ENCODE peak calls at places on chromosomes 5 and 9, in six cellular contexts. W is CD4-positive, CD25-positive, alpha-beta regulatory T cell; E is GM12878; C is sigmoid colon; B is coronary artery; X is substantia nigra. K is an unnamed sample.

GRCh38 chr9:130215341-130216119 is 43.3 kb downstream of the NCS1 start:
- DNase-seq in W (no peak), E (no peak), C (peak; percentile 89), B (no peak), X (no peak), K (no peak)

GRCh38 chr5:126462239-126463014 is 39.2 kb downstream of the GRAMD2B start:
- DNase-seq in W (no peak), E (no peak), C (no peak), B (no peak), X (no peak), K (no peak)

GRCh38 chr9:133664651-133665050 is 28.5 kb downstream of the DBH start:
- DNase-seq in W (no peak), E (no peak), C (no peak), B (no peak), X (no peak), K (no peak)

GRCh38 chr9:73133921-73134407 is 17.7 kb upstream of the ANXA1 start:
- DNase-seq in W (no peak), E (peak; percentile 42), C (no peak), B (no peak), X (no peak), K (no peak)

GRCh38 chr9:105308448-105309412 is 64.3 kb downstream of the SLC44A1 start:
- DNase-seq in W (no peak), E (no peak), C (no peak), B (no peak), X (no peak), K (no peak)

GRCh38 chr5:87541033-87541432 is 128.3 kb upstream of the CCNH start:
- DNase-seq in W (no peak), E (no peak), C (peak; percentile 90), B (no peak), X (peak; percentile 58), K (no peak)

GRCh38 chr9:70421272-70422180 is 7.1 kb upstream of the KLF9 start:
- DNase-seq in W (peak; percentile 24), E (no peak), C (peak; percentile 83), B (no peak), X (no peak), K (no peak)

GRCh38 chr9:71741841-71742648 is 26.3 kb downstream of the CEMIP2 start:
- DNase-seq in W (no peak), E (no peak), C (no peak), B (no peak), X (no peak), K (no peak)

GRCh38 chr5:141821430-141821925 is 56.7 kb downstream of the PCDH1 start:
- DNase-seq in W (no peak), E (no peak), C (no peak), B (no peak), X (no peak), K (no peak)

GRCh38 chr9:135502168-135502872 is 1.8 kb downstream of the MRPS2 start:
- DNase-seq in W (no peak), E (no peak), C (peak; percentile 46), B (no peak), X (no peak), K (no peak)

GRCh38 chr9:107883496-107884120 is 394.0 kb upstream of the KLF4 start:
- DNase-seq in W (no peak), E (no peak), C (no peak), B (no peak), X (no peak), K (no peak)

GRCh38 chr9:20243866-20244647 is 378.2 kb downstream of the MLLT3 start:
- DNase-seq in W (no peak), E (no peak), C (no peak), B (no peak), X (no peak), K (no peak)

GRCh38 chr5:174410716-174411512 is 313.5 kb upstream of the MSX2 start:
- DNase-seq in W (no peak), E (no peak), C (no peak), B (no peak), X (no peak), K (no peak)

GRCh38 chr5:134451618-134452505 is 40.2 kb upstream of the CDKN2AIPNL start:
- DNase-seq in W (no peak), E (no peak), C (peak; percentile 78), B (no peak), X (no peak), K (no peak)
- H3K27ac ChIP-seq in W (no peak overlapping the region), E (no peak overlapping the region), C (no peak overlapping the region), B (no peak overlapping the region), X (no peak overlapping the region), K (no peak overlapping the region)

DNA sequence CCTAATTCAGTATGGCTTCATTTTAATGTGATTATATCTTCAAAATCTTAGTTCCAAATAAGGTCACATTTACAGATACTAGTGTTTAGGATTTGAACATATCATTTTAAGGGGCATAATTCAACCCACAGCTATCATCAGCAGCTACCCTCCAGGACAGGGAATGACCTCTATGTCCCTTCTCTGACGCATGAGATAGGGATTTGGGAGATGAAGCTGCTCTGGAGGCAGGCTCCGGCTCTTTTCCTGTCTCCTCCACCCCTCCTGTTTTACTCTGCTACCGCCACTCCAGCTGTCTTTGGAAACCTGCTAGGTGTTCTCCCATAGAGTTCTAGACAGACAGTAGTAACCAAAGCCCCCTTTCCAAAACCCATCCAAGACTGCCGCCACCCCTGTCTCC is 119.2 kb downstream of the CARTPT start:
- DNase-seq in W (no peak), E (no peak), C (no peak), B (no peak), X (no peak), K (no peak)
- H3K27ac ChIP-seq in W (no peak overlapping the region), E (no peak overlapping the region), C (no peak overlapping the region), B (no peak overlapping the region), X (no peak overlapping the region), K (no peak overlapping the region)

GRCh38 chr9:120940573-120940972 is 14.0 kb upstream of the TRAF1 start:
- DNase-seq in W (no peak), E (no peak), C (no peak), B (no peak), X (no peak), K (no peak)
- H3K27ac ChIP-seq in W (no peak overlapping the region), E (no peak overlapping the region), C (peak overlapping the region; percentile 84), B (peak overlapping the region; percentile 68), X (no peak overlapping the region), K (no peak overlapping the region)

DNA sequence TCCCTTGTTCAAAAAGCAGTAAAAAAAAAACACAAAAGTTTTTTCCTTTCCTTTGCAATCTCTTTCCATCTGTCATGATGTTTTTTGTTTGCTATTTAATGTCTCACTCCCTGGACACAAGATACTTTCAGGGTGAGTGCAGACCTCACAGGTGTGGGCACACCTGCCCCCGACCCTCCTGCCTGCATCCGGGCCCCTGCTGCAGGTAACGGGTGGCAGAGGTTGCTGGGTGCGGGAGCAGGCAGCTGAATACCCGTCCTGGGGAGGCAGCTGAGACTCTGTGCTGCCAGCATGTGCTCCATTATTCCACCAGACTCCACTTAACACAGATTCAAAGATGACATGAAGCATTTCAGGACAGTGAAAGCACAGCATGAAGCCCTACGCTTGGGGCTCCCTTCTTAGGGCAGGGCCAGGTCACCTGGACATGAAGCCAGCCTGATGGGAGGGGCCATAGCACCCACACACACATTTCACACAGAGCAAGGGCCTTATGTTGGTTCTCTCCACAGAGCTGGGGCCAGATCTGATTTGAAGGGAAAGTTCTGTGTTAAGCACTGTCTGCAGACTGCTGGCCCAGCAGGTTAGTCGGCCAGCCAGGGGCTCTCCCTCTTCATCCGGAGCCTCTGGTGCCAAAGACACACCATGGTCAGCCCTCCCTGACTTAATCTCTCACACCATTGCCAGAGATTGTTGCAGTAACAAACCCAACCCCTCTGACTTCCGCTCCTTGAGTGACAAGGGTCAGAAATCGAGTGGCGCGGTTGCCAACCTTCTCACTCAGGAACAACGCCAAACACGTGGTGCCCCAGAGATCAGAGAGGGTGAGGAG is 13.0 kb downstream of the NEK6 start:
- DNase-seq in W (no peak), E (no peak), C (no peak), B (no peak), X (no peak), K (no peak)
- H3K27ac ChIP-seq in W (no peak overlapping the region), E (no peak overlapping the region), C (peak overlapping the region; percentile 79), B (peak overlapping the region; percentile 63), X (no peak overlapping the region), K (no peak overlapping the region)

GRCh38 chr5:39214912-39215709 is 4.3 kb downstream of the FYB1 start:
- DNase-seq in W (no peak), E (no peak), C (no peak), B (no peak), X (no peak), K (no peak)
- H3K27ac ChIP-seq in W (peak overlapping the region; percentile 84), E (no peak overlapping the region), C (no peak overlapping the region), B (no peak overlapping the region), X (no peak overlapping the region), K (no peak overlapping the region)

GRCh38 chr5:160166973-160167622 is 47.8 kb upstream of the PWWP2A start:
- DNase-seq in W (no peak), E (no peak), C (no peak), B (no peak), X (no peak), K (no peak)
- H3K27ac ChIP-seq in W (no peak overlapping the region), E (no peak overlapping the region), C (peak overlapping the region; percentile 77), B (peak overlapping the region; percentile 31), X (peak overlapping the region; percentile 98), K (peak overlapping the region; percentile 33)

GRCh38 chr5:115557667-115558387 is 13.3 kb upstream of the FEM1C start:
- DNase-seq in W (peak; percentile 18), E (no peak), C (no peak), B (no peak), X (no peak), K (no peak)
- H3K27ac ChIP-seq in W (no peak overlapping the region), E (no peak overlapping the region), C (peak overlapping the region; percentile 63), B (no peak overlapping the region), X (no peak overlapping the region), K (no peak overlapping the region)

DNA sequence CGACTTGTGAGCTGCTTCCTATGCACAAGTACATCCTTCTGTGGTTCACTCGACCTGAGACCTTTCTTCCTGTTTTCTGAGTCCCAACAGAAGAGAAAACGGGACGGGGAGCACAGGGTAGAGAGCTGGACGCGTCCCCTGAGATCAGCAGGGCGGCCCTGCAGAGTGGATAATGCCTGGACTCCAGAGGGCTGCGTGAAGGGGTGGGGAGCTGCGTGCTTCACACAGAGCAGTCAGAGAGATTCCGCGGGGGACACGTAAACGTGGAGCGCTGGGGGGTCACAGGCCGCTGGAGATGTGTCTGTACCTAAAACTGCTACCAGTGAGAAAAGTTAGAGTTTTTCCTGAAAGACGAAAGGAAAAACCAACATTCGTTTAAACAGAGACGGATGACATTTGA is 46.3 kb downstream of the HSD17B3 start:
- DNase-seq in W (no peak), E (no peak), C (no peak), B (no peak), X (no peak), K (no peak)
- H3K27ac ChIP-seq in W (no peak overlapping the region), E (no peak overlapping the region), C (no peak overlapping the region), B (no peak overlapping the region), X (no peak overlapping the region), K (no peak overlapping the region)

GRCh38 chr5:107669543-107670027 is 1.2 kb downstream of the EFNA5 start:
- DNase-seq in W (no peak), E (no peak), C (peak; percentile 72), B (no peak), X (no peak), K (no peak)

GRCh38 chr5:107670028-107670926 is 460 bp downstream of the EFNA5 start:
- DNase-seq in W (peak; percentile 6), E (no peak), C (peak; percentile 71), B (no peak), X (no peak), K (no peak)

GRCh38 chr5:107668154-107668932 is 2.4 kb downstream of the EFNA5 start:
- DNase-seq in W (no peak), E (no peak), C (no peak), B (no peak), X (no peak), K (no peak)

GRCh38 chr5:107670927-107671741 is at the start of gene EFNA5:
- DNase-seq in W (peak; percentile 56), E (no peak), C (peak; percentile 77), B (peak; percentile 78), X (no peak), K (no peak)

GRCh38 chr5:107668933-107669542 is 1.7 kb downstream of the EFNA5 start:
- DNase-seq in W (no peak), E (no peak), C (no peak), B (no peak), X (no peak), K (no peak)
- H3K27ac ChIP-seq in W (no peak overlapping the region), E (no peak overlapping the region), C (peak overlapping the region; percentile 73), B (peak overlapping the region; percentile 77), X (no peak overlapping the region), K (no peak overlapping the region)

K was measured in SK-N-MC.